ENCODE peak calls at places on chromosomes 6 and 20, in seven cellular contexts. Z is right cardiac atrium; T is AG08395; W is hippocampal formation; O is stimulated activated CD8-positive, alpha-beta memory T cell treated with anti-CD3 and anti-CD28 coated beads, Interleukin-4, amount 100 ng/mL, for 1 hour; U is EH; Q is kidney. A is an unnamed sample.

GRCh38 chr6:30060634-30060981 is 457 bp upstream of the POLR1H start:
- DNase-seq in U (peak; percentile 49), O (no peak), Q (no peak), T (peak; percentile 43), W (no peak), Z (peak; percentile 53), A (peak; percentile 15)

GRCh38 chr6:144901412-144901811 is 616.3 kb downstream of the UTRN start:
- DNase-seq in W (no peak), T (no peak), Z (no peak), O (no peak), Q (no peak), U (no peak), A (no peak)

GRCh38 chr6:33854572-33855030 is 50.8 kb upstream of the MLN start:
- DNase-seq in Z (peak; percentile 29), T (no peak), O (no peak), U (no peak), Q (peak; percentile 43), W (no peak), A (no peak)

GRCh38 chr6:53240763-53241162 is 92.1 kb upstream of the GCM1 start:
- DNase-seq in U (no peak), T (no peak), O (no peak), Z (no peak), W (no peak), Q (no peak), A (no peak)

GRCh38 chr6:131258816-131259476 is 123.7 kb downstream of the AKAP7 start:
- DNase-seq in T (no peak), Z (no peak), W (no peak), O (no peak), U (no peak), Q (peak; percentile 63), A (peak; percentile 5)

GRCh38 chr6:5412663-5413062 is 151.3 kb downstream of the FARS2 start:
- DNase-seq in O (no peak), U (no peak), Z (no peak), W (no peak), Q (no peak), T (no peak), A (no peak)

GRCh38 chr6:111201155-111201554 is 113.9 kb downstream of the SLC16A10 start:
- DNase-seq in W (no peak), Z (no peak), T (no peak), Q (no peak), U (no peak), O (no peak), A (no peak)

GRCh38 chr6:84773431-84774173 is 9.2 kb upstream of the TBX18 start:
- DNase-seq in Z (peak; percentile 69), W (no peak), U (peak; percentile 39), Q (peak; percentile 69), T (peak; percentile 30), O (no peak), A (peak; percentile 70)

GRCh38 chr20:38730989-38731737 is 6.9 kb downstream of the SLC32A1 start:
- DNase-seq in Q (peak; percentile 86), W (no peak), Z (peak; percentile 83), O (peak; percentile 58), T (peak; percentile 75), U (peak; percentile 60), A (peak; percentile 59)

GRCh38 chr6:20025681-20026080 is 186.6 kb downstream of the MBOAT1 start:
- DNase-seq in Z (no peak), U (no peak), W (no peak), Q (no peak), O (no peak), T (no peak), A (no peak)

GRCh38 chr6:18022398-18023231 is 35.2 kb upstream of the KIF13A start:
- DNase-seq in W (no peak), Z (no peak), U (peak; percentile 86), Q (no peak), T (peak; percentile 84), O (no peak), A (no peak)

GRCh38 chr20:47805951-47806350 is 20.7 kb upstream of the SULF2 start:
- DNase-seq in W (no peak), U (no peak), T (no peak), O (no peak), Z (no peak), Q (no peak), A (no peak)

GRCh38 chr6:148200302-148200701 is 142.3 kb upstream of the SASH1 start:
- DNase-seq in U (no peak), W (peak; percentile 32), O (no peak), T (no peak), Q (no peak), Z (no peak), A (no peak)

GRCh38 chr6:28743271-28743789 is 180.5 kb downstream of the TRIM27 start:
- DNase-seq in Z (no peak), U (no peak), W (no peak), Q (no peak), T (no peak), O (no peak), A (no peak)

GRCh38 chr6:100203391-100203790 is 209.4 kb upstream of the MCHR2 start:
- DNase-seq in W (no peak), U (peak; percentile 98), O (no peak), Z (no peak), T (peak; percentile 83), Q (no peak), A (peak; percentile 47)

GRCh38 chr6:150200428-150201105 is 57.7 kb downstream of the PPP1R14C start:
- DNase-seq in Q (no peak), O (no peak), W (no peak), T (no peak), U (no peak), Z (no peak), A (no peak)

GRCh38 chr20:12847862-12848261 is 160.9 kb upstream of the SPTLC3 start:
- DNase-seq in W (no peak), Q (no peak), U (no peak), T (no peak), Z (no peak), O (no peak), A (no peak)

GRCh38 chr20:44609006-44609510 is 26.7 kb downstream of the PKIG start:
- DNase-seq in Q (no peak), U (peak; percentile 16), O (no peak), W (no peak), Z (peak; percentile 56), T (no peak), A (no peak)

GRCh38 chr20:52985687-52986086 is 13.5 kb downstream of the TSHZ2 start:
- DNase-seq in U (no peak), O (no peak), Z (no peak), Q (no peak), W (no peak), T (peak; percentile 45), A (no peak)

GRCh38 chr6:44253307-44254101 is 3.8 kb downstream of the SLC35B2 start:
- DNase-seq in Q (peak; percentile 35), T (no peak), U (peak; percentile 56), W (no peak), Z (no peak), O (no peak), A (peak; percentile 89)

GRCh38 chr20:12255571-12255970 is 337.9 kb downstream of the BTBD3 start:
- DNase-seq in T (no peak), W (peak; percentile 25), U (no peak), O (no peak), Q (no peak), Z (no peak), A (no peak)